ENCODE peak calls at places on chromosome 3, in five cellular contexts. Y is aorta, L is mesenteric fat pad, J is DMS153, S is amygdala. Q is an unnamed sample.

GRCh38 chr3:25582242-25582641 is 82.5 kb downstream of the TOP2B start:
- DNase-seq in J (no peak), S (no peak), L (no peak), Y (no peak), Q (no peak)

GRCh38 chr3:156353535-156353934 is 201.4 kb downstream of the SSR3 start:
- DNase-seq in L (no peak), J (no peak), S (no peak), Y (peak), Q (no peak)

GRCh38 chr3:127535901-127536817 is 54.4 kb downstream of the TPRA1 start:
- DNase-seq in L (peak), S (no peak), Y (no peak), J (peak), Q (peak)

GRCh38 chr3:122679467-122680291 is 960 bp upstream of the PARP14 start:
- DNase-seq in L (no peak), Y (no peak), S (no peak), J (no peak), Q (peak)

GRCh38 chr3:47324278-47324865 is 41.6 kb downstream of the KLHL18 start:
- DNase-seq in Y (no peak), S (peak), J (no peak), L (no peak), Q (no peak)

GRCh38 chr3:126672741-126673140 is 17.8 kb upstream of the TXNRD3 start:
- DNase-seq in L (peak), S (no peak), Y (no peak), J (no peak), Q (no peak)

GRCh38 chr3:174083706-174084105 is 686.2 kb downstream of the NLGN1 start:
- DNase-seq in Y (no peak), L (no peak), S (no peak), J (no peak), Q (no peak)

GRCh38 chr3:123244128-123244527 is 42.4 kb downstream of the SEC22A start:
- DNase-seq in S (no peak), J (no peak), L (no peak), Y (no peak), Q (no peak)

GRCh38 chr3:45644467-45645201 is 44.6 kb upstream of the SACM1L start:
- DNase-seq in J (no peak), S (no peak), L (no peak), Y (no peak), Q (no peak)

Q was measured in left lung.